ENCODE peak calls at places on chromosome 10, in six cellular contexts. O is GM12878, E is GM12891, Q is H1, A is K562, R is HepG2. J is an unnamed sample.

GRCh38 chr10:62000037-62000603 is 98.6 kb downstream of the ARID5B start:
- DNase-seq in E (peak), Q (no peak), A (no peak), O (peak), R (no peak), J (peak)

GRCh38 chr10:85873063-85873462 is 493.5 kb downstream of the GRID1 start:
- DNase-seq in A (no peak), E (no peak), Q (no peak), O (no peak), R (no peak), J (no peak)

GRCh38 chr10:75434292-75434691 is 2.9 kb downstream of the LRMDA start:
- DNase-seq in A (no peak), E (no peak), O (no peak), Q (no peak), R (no peak), J (no peak)

GRCh38 chr10:131354380-131354779 is 42.9 kb upstream of the TCERG1L start:
- DNase-seq in E (no peak), A (no peak), O (no peak), R (peak), Q (no peak), J (no peak)

GRCh38 chr10:7915923-7916322 is 97.6 kb downstream of the TAF3 start:
- DNase-seq in R (no peak), A (no peak), E (no peak), Q (no peak), O (no peak), J (no peak)

GRCh38 chr10:76559889-76560215 is 1077.8 kb downstream of the KCNMA1 start:
- DNase-seq in R (no peak), O (no peak), Q (no peak), E (no peak), A (no peak), J (no peak)

GRCh38 chr10:72690071-72690755 is 1.7 kb upstream of the MCU start:
- DNase-seq in Q (no peak), A (no peak), O (no peak), R (peak), E (no peak), J (no peak)

GRCh38 chr10:90751107-90751997 is 106.5 kb downstream of the HTR7 start:
- DNase-seq in R (peak), E (no peak), Q (no peak), A (peak), O (peak), J (no peak)

GRCh38 chr10:8149991-8150390 is 95.5 kb downstream of the GATA3 start:
- DNase-seq in E (no peak), A (no peak), R (no peak), O (no peak), Q (no peak), J (no peak)

DNA sequence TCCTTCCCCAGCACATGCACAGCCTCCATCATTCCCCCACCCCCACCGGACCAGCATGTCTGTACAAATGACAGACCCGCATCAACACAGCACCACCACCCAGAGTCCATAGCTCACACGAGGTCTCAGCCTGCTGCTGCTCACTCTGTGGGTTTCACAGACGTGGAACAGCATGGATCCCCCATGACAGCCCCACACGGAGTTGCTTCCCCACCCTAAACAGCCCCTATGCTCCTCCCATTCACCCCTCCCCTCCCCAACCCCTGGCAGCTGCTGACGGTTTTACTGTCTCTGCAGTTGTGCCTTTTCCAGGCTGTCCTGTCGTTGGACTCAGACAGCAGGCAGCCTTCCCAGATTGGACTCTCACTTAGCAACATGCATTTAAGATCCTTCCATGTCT is 167.6 kb downstream of the DIP2C start:
- DNase-seq in Q (no peak), R (no peak), A (no peak), E (no peak), O (no peak), J (no peak)
- TF ChIP-seq TAF1 in Q (no peak), R (no peak), A (no peak), E (no peak), O (no peak), J (no peak)

GRCh38 chr10:133257489-133258065 is 19.1 kb downstream of the ADAM8 start:
- DNase-seq in E (no peak), O (no peak), R (no peak), A (peak), Q (no peak), J (peak)
- TF ChIP-seq POLR2AphosphoS5 in E (no peak), O (no peak), R (no peak), A (no peak), Q (no peak), J (no peak)

DNA sequence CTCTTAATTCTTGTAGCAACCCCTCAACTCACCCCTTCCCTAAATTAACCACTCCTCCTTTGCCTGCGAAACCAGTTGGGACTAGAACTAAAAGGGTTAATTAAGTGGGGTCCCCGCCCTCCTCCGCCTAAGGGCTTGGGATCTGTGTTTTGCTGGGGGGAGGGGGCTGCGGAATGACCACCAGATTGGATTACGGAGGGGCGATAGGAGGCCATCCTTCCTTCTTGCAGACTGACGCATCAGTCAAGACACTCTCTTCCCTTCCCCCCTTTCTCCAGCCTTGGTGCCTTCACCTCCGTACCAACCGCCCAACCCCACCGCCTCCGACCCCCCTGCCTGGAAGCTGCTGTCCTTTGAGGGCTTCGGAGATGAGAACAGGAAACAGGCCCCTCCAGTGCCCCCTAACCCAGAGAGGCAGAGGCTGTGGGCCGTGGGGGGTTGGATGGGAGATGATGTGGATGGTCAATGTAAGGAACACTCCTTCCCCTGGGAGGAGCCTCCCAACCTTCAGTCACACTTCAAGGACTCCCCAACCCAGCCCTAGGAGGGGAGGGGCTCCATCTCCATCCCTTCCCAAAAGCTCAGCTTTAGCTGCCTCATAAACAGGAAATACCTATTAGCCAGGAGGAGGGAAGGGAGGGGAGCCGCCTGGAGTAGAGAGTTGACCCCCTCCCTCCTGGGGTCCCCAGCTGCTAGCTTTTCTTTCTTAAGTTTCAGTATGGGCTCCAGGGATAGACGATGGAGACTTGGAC is 995 bp upstream of the LDB1 start:
- DNase-seq in A (no peak), R (no peak), Q (peak), O (no peak), E (no peak), J (no peak)
- TF ChIP-seq POLR2A in A (no peak), R (no peak), Q (peak), O (no peak), E (no peak), J (no peak)

DNA sequence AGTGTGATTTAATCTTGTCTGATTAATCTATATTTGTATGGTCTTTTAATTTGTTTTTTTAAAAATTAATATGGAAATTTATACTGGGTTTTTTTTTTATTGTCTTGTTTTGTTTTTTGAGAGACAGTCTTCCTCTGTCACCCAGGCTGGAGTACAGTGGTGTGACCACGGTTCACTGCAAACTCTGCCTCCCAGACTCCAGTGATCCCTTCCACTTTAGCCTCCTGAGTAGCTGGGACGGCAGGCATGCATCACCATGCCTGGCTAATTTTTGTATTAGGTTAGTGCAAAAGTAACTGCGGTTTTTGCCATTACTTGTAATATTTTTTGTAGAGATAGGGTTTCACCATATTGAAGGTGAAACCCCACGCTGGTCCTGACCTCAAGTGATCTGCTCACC is 73.1 kb downstream of the TET1 start:
- DNase-seq in Q (no peak), A (no peak), E (no peak), R (no peak), O (no peak), J (no peak)
- TF ChIP-seq TAF1 in Q (no peak), A (no peak), E (no peak), R (no peak), O (no peak), J (no peak)

GRCh38 chr10:97319671-97320479 is 804 bp downstream of the FRAT1 start:
- DNase-seq in A (peak), Q (peak), E (no peak), O (no peak), R (peak), J (no peak)
- TF ChIP-seq POLR2AphosphoS5 in A (no peak), Q (no peak), E (no peak), O (no peak), R (no peak), J (no peak)

DNA sequence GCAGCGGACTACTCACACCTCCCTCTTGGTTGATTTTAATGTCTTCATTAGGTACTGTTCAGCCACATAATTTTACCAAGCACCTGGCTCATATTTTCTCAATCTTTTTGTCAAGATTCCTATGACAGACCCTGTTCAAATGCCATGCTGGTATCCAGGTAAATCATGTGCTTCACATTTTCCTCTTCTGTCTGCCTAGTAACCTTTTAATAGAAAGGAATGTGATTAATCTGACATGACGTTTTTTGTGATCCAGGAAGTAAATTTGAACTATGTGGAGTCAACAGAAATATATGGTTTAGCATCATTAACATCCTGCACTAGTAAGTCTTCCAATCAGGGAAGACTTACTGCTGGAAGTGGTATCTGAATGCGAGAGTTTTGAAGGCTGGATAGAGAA is 556.9 kb downstream of the SORCS3 start:
- DNase-seq in Q (no peak), R (no peak), O (no peak), E (no peak), A (no peak), J (no peak)
- TF ChIP-seq POLR2A in Q (no peak), R (no peak), O (no peak), E (no peak), A (no peak), J (no peak)

GRCh38 chr10:1215862-1216575 is 159.8 kb downstream of the WDR37 start:
- DNase-seq in A (no peak), Q (no peak), E (no peak), R (no peak), O (no peak), J (no peak)

GRCh38 chr10:1214882-1215540 is 158.8 kb downstream of the WDR37 start:
- DNase-seq in O (no peak), R (no peak), Q (no peak), E (no peak), A (no peak), J (no peak)

GRCh38 chr10:1217237-1217587 is 161.0 kb downstream of the WDR37 start:
- DNase-seq in Q (no peak), R (no peak), O (no peak), A (no peak), E (no peak), J (no peak)

GRCh38 chr10:1216576-1217236 is 160.5 kb downstream of the WDR37 start:
- DNase-seq in O (no peak), Q (no peak), A (no peak), E (no peak), R (no peak), J (no peak)

GRCh38 chr10:1217661-1218060 is 161.5 kb downstream of the WDR37 start:
- DNase-seq in O (no peak), Q (no peak), E (no peak), A (no peak), R (no peak), J (no peak)
- TF ChIP-seq TAF1 in O (no peak), Q (no peak), E (no peak), A (no peak), R (no peak), J (no peak)

J was measured in GM12892.